ENCODE peak calls at places on chromosome 12, in nine cellular contexts. L is transverse colon, I is psoas muscle, F is adrenal gland, W is A549, R is MM.1S, B is body of pancreas, S is cardiac muscle cell, G is cardiac fibroblast. J is an unnamed sample.

GRCh38 chr12:47222592-47222959 is 142.8 kb upstream of the AMIGO2 start:
- DNase-seq in W (no peak), L (no peak), S (no peak), I (no peak), G (no peak), R (no peak), B (no peak), F (no peak), J (no peak)

GRCh38 chr12:106227641-106228319 is 20.0 kb downstream of the CKAP4 start:
- DNase-seq in F (no peak), W (no peak), S (peak; percentile 24), L (peak; percentile 39), I (no peak), B (peak; percentile 34), R (no peak), G (peak; percentile 77), J (peak; percentile 64)

GRCh38 chr12:4140607-4141301 is 132.8 kb upstream of the CCND2 start:
- DNase-seq in S (no peak), L (no peak), R (no peak), G (no peak), F (no peak), W (no peak), B (no peak), I (no peak), J (no peak)

GRCh38 chr12:49058366-49059062 is 2.1 kb downstream of the KMT2D start:
- DNase-seq in L (no peak), B (no peak), F (no peak), I (no peak), G (no peak), W (no peak), R (no peak), S (no peak), J (no peak)

GRCh38 chr12:2960432-2960956 is 1.3 kb downstream of the TEAD4 start:
- DNase-seq in S (no peak), F (no peak), B (no peak), I (no peak), G (peak; percentile 25), W (peak; percentile 40), L (no peak), R (no peak), J (peak; percentile 10)

GRCh38 chr12:59603735-59604134 is 7.9 kb downstream of the SLC16A7 start:
- DNase-seq in L (no peak), W (no peak), S (no peak), B (no peak), G (no peak), F (no peak), R (no peak), I (no peak), J (no peak)

GRCh38 chr12:114864688-114865685 is 181.0 kb upstream of the TBX3 start:
- DNase-seq in S (peak; percentile 6), L (no peak), B (no peak), I (no peak), W (no peak), G (no peak), F (no peak), R (no peak), J (no peak)

GRCh38 chr12:111584959-111585358 is 14.2 kb downstream of the ATXN2 start:
- DNase-seq in G (peak; percentile 29), R (no peak), F (no peak), W (peak; percentile 18), I (no peak), B (no peak), S (peak; percentile 18), L (no peak), J (no peak)

GRCh38 chr12:133165776-133166175 is 15.5 kb upstream of the ZNF268 start:
- DNase-seq in W (no peak), L (no peak), B (no peak), R (no peak), S (no peak), I (no peak), G (peak; percentile 15), F (no peak), J (no peak)

GRCh38 chr12:103333676-103334075 is 162.1 kb downstream of the C12orf42 start:
- DNase-seq in B (no peak), I (no peak), W (no peak), G (no peak), S (no peak), R (no peak), L (no peak), F (no peak), J (no peak)

GRCh38 chr12:52090291-52090690 is 10.8 kb downstream of the SMIM41 start:
- DNase-seq in L (no peak), F (no peak), S (no peak), I (no peak), W (no peak), G (no peak), R (no peak), B (no peak), J (no peak)

GRCh38 chr12:47316609-47317049 is 236.9 kb upstream of the AMIGO2 start:
- DNase-seq in B (no peak), L (no peak), F (no peak), I (no peak), S (peak; percentile 50), G (no peak), W (no peak), R (no peak), J (no peak)

GRCh38 chr12:93325855-93326254 is 51.9 kb upstream of the NUDT4 start:
- DNase-seq in R (no peak), I (no peak), L (no peak), W (no peak), B (no peak), G (peak; percentile 84), F (no peak), S (peak; percentile 10), J (no peak)

GRCh38 chr12:67885370-67886169 is 103.7 kb upstream of the IFNG-AS1 start:
- DNase-seq in G (no peak), B (peak; percentile 21), F (no peak), S (peak; percentile 9), I (no peak), W (no peak), R (no peak), L (no peak), J (peak; percentile 10)

GRCh38 chr12:90979019-90979418 is 24.0 kb upstream of the CCER1 start:
- DNase-seq in F (no peak), R (no peak), W (no peak), S (no peak), B (no peak), G (no peak), L (no peak), I (no peak), J (no peak)

GRCh38 chr12:89574736-89575208 is 48.9 kb upstream of the POC1B start:
- DNase-seq in L (no peak), F (peak; percentile 18), R (no peak), I (no peak), G (peak; percentile 67), B (peak; percentile 3), S (peak; percentile 87), W (no peak), J (no peak)

GRCh38 chr12:74021937-74022336 is 515.7 kb upstream of the ATXN7L3B start:
- DNase-seq in F (peak; percentile 43), R (peak; percentile 65), G (peak; percentile 60), B (peak; percentile 60), L (peak; percentile 9), W (peak; percentile 22), I (peak; percentile 20), S (peak; percentile 35), J (peak; percentile 85)

DNA sequence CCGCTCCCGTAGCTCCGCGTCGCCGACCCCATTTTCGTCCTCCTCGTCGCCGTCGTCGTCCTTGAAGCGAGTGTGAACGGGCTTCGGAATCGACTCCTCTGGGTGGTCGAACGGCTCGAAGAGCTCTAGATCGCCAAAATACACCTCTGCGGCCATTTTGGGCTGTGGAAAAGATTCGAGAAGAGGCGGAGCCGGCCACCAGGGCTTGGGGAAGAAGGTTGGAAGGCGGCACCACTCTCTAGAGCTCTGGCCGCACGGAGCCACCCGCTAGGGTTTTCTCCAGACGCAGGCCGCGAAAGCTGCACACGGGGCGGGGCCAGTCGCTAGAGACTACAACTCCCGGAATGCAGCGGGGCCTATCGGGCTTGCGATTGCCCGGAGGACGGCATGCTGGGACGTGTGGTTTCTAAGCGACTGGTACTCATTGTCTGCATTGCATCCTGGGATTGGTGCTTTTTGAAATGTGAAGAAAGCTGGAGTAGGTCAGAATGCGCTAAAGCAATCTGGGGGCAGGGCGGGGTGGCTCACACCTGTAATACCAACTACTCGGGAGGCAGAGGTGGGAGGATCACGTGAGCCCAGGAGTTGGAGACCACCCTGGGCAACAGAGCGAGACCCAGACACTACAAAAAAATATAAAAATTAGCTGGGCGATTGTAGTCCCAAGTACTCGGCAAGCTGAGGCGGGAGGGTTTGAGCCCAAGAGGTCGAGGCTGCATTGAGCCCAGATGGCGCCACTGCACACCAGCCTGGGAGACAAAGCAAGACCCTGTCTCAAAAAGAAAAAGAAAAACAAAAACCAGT is at the start of gene ZCCHC8:
- DNase-seq in R (peak; percentile 95), W (peak; percentile 98), G (peak; percentile 99), L (peak; percentile 98), I (peak; percentile 97), S (peak; percentile 99), F (peak; percentile 97), B (peak; percentile 98), J (peak; percentile 98)
- TF ChIP-seq CTCF in R (no peak), W (peak; percentile 30), G (no peak), L (no peak), I (no peak), S (no peak), F (peak; percentile 37), B (no peak), J (no peak)

GRCh38 chr12:41096797-41097196 is 91.3 kb upstream of the PDZRN4 start:
- DNase-seq in R (no peak), B (no peak), S (no peak), F (no peak), I (no peak), G (no peak), W (no peak), L (no peak), J (no peak)
- TF ChIP-seq CTCF in R (no peak), B (no peak), S (no peak), F (no peak), I (no peak), G (no peak), W (no peak), L (no peak), J (no peak)

GRCh38 chr12:80313184-80313583 is 130.9 kb upstream of the PTPRQ start:
- DNase-seq in R (no peak), W (no peak), I (no peak), L (no peak), G (peak; percentile 28), B (no peak), S (peak; percentile 4), F (no peak), J (no peak)
- TF ChIP-seq CTCF in R (peak; percentile 22), W (peak; percentile 49), I (no peak), L (no peak), G (no peak), B (no peak), S (no peak), F (no peak), J (no peak)

DNA sequence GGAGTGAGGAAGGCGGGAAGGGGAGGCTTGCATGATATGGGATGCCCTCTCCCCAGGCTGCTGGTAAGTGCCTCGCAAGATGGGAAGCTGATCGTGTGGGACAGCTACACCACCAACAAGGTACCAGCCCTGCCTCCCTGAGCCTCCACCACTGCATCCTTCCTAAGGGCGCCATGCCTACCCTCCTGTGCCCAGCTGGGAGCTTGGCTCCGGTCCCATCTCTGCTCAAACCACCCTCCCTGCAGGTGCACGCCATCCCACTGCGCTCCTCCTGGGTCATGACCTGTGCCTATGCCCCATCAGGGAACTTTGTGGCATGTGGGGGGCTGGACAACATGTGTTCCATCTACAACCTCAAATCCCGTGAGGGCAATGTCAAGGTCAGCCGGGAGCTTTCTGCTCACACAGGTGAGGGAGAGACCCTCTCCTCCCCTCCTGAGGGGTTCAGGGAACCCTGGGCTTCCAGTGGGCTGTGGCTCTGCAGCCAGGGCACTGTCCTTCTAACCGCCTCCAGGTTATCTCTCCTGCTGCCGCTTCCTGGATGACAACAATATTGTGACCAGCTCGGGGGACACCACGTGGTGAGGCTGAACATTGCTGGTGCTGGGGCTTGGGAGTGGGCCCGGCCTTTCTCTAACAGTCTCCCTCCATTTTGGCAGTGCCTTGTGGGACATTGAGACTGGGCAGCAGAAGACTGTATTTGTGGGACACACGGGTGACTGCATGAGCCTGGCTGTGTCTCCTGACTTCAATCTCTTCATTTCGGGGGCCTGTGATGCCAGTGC is 2.6 kb downstream of the GNB3 start:
- DNase-seq in G (no peak), S (no peak), B (no peak), W (no peak), F (no peak), L (peak; percentile 10), R (no peak), I (no peak), J (peak; percentile 57)
- TF ChIP-seq CTCF in G (no peak), S (no peak), B (no peak), W (no peak), F (no peak), L (no peak), R (peak; percentile 7), I (no peak), J (peak; percentile 37)

J was measured in Calu3.